ENCODE peak calls at places on chromosomes 1 and 21, in nine cellular contexts. V, Z, U, X, J, M, D, O and I are unnamed samples.
A peak's percentile ranks its signal among the peaks of the same experiment; 100 is the strongest.

GRCh38 chr1:83499998-83500397 is 498.9 kb downstream of the TTLL7 start:
- DNase-seq in V (no peak), Z (no peak), U (no peak), X (no peak), J (peak; percentile 49), M (no peak), D (no peak), O (no peak), I (no peak)

GRCh38 chr1:92298213-92298572 is 594 bp downstream of the GLMN start:
- DNase-seq in V (no peak), Z (no peak), U (no peak), X (no peak), J (no peak), M (no peak), D (no peak), O (no peak), I (no peak)

GRCh38 chr1:53726009-53726600 is 12.9 kb downstream of the GLIS1 start:
- DNase-seq in V (no peak), Z (no peak), U (no peak), X (no peak), J (no peak), M (no peak), D (no peak), O (no peak), I (no peak)

GRCh38 chr1:33863779-33864178 is at the start of gene HMGB4:
- DNase-seq in V (no peak), Z (no peak), U (no peak), X (no peak), J (no peak), M (no peak), D (no peak), O (no peak), I (no peak)

GRCh38 chr1:26336477-26337205 is 17.3 kb downstream of the CRYBG2 start:
- DNase-seq in V (peak; percentile 85), Z (no peak), U (no peak), X (peak; percentile 76), J (peak; percentile 81), M (no peak), D (no peak), O (no peak), I (no peak)

GRCh38 chr1:162878000-162878596 is 17.1 kb upstream of the CCDC190 start:
- DNase-seq in V (peak; percentile 80), Z (peak; percentile 80), U (peak; percentile 38), X (peak; percentile 52), J (no peak), M (no peak), D (peak; percentile 74), O (peak; percentile 47), I (no peak)

GRCh38 chr1:2046225-2046917 is 3.8 kb upstream of the PRKCZ start:
- DNase-seq in V (peak; percentile 56), Z (no peak), U (no peak), X (peak; percentile 74), J (peak; percentile 54), M (no peak), D (peak; percentile 18), O (no peak), I (no peak)

GRCh38 chr21:26835027-26835713 is 10.0 kb downstream of the ADAMTS1 start:
- DNase-seq in V (no peak), Z (peak; percentile 85), U (peak; percentile 71), X (peak; percentile 63), J (no peak), M (no peak), D (peak; percentile 84), O (no peak), I (peak; percentile 87)

GRCh38 chr1:232012773-232013386 is 386.3 kb downstream of the DISC1 start:
- DNase-seq in V (no peak), Z (peak; percentile 96), U (peak; percentile 63), X (no peak), J (no peak), M (peak; percentile 78), D (peak; percentile 90), O (no peak), I (no peak)

DNA sequence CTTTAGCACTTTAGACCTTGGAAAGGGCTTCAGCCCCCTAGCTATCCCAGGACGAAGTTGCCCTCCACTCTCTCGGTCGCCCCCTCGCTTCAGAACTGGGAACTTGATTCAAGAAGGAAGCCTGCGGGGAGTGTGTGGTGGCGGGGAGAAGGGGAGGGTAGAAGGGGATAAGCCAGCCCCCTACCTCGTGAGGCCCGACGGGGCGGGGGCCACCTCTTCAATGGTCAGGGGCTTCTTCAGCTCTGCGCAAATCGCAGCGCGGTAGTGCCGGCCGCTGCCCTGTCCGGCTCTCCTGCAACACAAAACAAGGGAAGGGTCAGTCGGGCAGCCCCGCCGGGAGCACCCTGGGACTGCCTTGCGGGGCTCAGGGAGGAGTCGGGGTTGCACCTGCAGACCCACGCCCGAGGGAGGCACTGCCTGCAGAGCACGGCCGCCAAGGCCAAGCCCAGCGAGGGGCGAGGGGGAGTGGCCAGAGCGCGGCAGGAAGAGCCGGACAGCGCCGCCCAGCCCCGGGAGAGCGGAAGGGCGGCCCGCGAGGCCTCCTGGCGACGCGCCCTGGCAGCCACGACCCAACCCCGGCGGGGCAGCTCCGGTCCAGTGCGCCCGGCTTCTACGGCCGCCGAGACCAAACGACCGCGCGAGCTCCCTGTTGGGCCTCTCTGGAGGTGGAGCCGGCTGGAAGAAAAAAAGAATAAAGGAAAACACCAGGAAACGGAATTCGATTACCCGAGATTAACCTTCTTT is 56.2 kb upstream of the RASAL2 start:
- DNase-seq in V (no peak), Z (peak; percentile 54), U (no peak), X (peak; percentile 75), J (peak; percentile 9), M (peak; percentile 75), D (peak; percentile 71), O (peak; percentile 74), I (no peak)
- H3K4me3 ChIP-seq in V (no peak overlapping the region), Z (peak overlapping the region; percentile 54), U (peak overlapping the region; percentile 65), X (peak overlapping the region; percentile 67), J (no peak overlapping the region), M (peak overlapping the region; percentile 69), D (peak overlapping the region; percentile 84), O (peak overlapping the region; percentile 71), I (peak overlapping the region; percentile 52)

GRCh38 chr1:236395780-236396664 is 1.9 kb downstream of the EDARADD start:
- DNase-seq in V (no peak), Z (no peak), U (no peak), X (no peak), J (no peak), M (no peak), D (no peak), O (no peak), I (no peak)
- H3K4me3 ChIP-seq in V (peak overlapping the region; percentile 92), Z (peak overlapping the region; percentile 14), U (peak overlapping the region; percentile 68), X (peak overlapping the region; percentile 95), J (peak overlapping the region; percentile 64), M (peak overlapping the region; percentile 70), D (peak overlapping the region; percentile 76), O (peak overlapping the region; percentile 54), I (peak overlapping the region; percentile 51)

GRCh38 chr1:146039844-146040194 is 18.3 kb upstream of the HJV start:
- DNase-seq in V (no peak), Z (no peak), U (no peak), X (peak; percentile 15), J (no peak), M (no peak), D (peak; percentile 14), O (no peak), I (no peak)
- H3K4me3 ChIP-seq in V (peak overlapping the region; percentile 6), Z (no peak overlapping the region), U (no peak overlapping the region), X (no peak overlapping the region), J (no peak overlapping the region), M (peak overlapping the region; percentile 62), D (peak overlapping the region; percentile 91), O (peak overlapping the region; percentile 72), I (no peak overlapping the region)

GRCh38 chr1:178565586-178565985 is 52.7 kb downstream of the TEX35 start:
- DNase-seq in V (no peak), Z (no peak), U (no peak), X (no peak), J (no peak), M (no peak), D (no peak), O (no peak), I (no peak)
- H3K4me3 ChIP-seq in V (no peak overlapping the region), Z (no peak overlapping the region), U (no peak overlapping the region), X (no peak overlapping the region), J (no peak overlapping the region), M (no peak overlapping the region), D (no peak overlapping the region), O (no peak overlapping the region), I (no peak overlapping the region)

GRCh38 chr1:206505702-206506375 is 1.5 kb upstream of the RASSF5 start:
- DNase-seq in V (no peak), Z (peak; percentile 54), U (peak; percentile 34), X (no peak), J (no peak), M (no peak), D (peak; percentile 47), O (no peak), I (no peak)
- H3K4me3 ChIP-seq in V (no peak overlapping the region), Z (no peak overlapping the region), U (no peak overlapping the region), X (no peak overlapping the region), J (peak overlapping the region; percentile 75), M (no peak overlapping the region), D (no peak overlapping the region), O (no peak overlapping the region), I (no peak overlapping the region)

DNA sequence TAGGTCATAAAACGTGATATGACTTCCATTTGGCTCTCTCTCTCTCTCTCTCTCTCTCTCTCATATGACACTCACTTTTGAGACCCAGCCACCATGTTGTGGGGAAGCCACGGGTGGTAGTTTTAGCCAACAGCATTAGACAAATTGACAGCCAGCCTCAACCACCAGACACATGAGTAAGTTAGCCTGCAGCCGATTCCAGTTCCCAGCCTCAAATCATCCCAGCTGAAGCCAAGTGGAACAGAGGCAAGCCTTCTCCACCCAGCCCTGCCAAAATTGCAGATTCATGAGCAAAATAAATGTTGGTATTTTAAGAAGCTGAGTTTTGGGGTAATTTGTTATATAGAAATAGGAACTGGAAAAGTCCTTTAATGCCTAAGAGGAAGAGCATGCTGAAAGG is 98.0 kb upstream of the DNAH14 start:
- DNase-seq in V (no peak), Z (no peak), U (no peak), X (no peak), J (no peak), M (no peak), D (no peak), O (no peak), I (no peak)
- H3K4me3 ChIP-seq in V (no peak overlapping the region), Z (no peak overlapping the region), U (no peak overlapping the region), X (no peak overlapping the region), J (no peak overlapping the region), M (no peak overlapping the region), D (no peak overlapping the region), O (no peak overlapping the region), I (no peak overlapping the region)

DNA sequence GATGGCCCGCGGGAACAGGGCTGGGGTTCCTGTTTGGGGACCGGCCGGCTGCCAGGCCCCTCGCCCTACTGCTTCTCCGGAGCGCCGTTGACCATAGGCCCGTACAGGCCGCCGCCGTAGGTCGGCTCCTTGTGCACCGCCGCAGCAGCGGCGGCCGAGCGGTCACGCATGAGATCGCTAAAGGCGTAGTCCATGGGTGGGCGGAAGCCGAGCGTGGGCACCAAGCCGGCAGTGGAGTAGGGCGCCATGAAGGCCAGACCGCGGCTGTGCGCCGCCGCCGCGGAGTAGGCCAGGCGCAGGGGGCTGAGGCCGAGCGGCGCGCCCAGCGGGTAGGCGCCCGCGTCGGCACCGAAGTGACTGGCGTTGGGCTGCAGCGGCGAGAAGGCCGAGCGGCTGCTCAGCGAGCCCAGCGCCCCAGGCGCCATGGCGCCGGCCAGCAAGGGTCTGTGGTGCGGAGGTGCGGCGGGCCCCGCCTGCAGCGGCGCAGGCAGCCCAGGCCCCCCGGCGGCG is 4.6 kb downstream of the DMRTA2 start:
- DNase-seq in V (no peak), Z (no peak), U (no peak), X (no peak), J (no peak), M (no peak), D (no peak), O (no peak), I (no peak)
- H3K4me3 ChIP-seq in V (peak overlapping the region; percentile 45), Z (no peak overlapping the region), U (no peak overlapping the region), X (peak overlapping the region; percentile 45), J (no peak overlapping the region), M (peak overlapping the region; percentile 41), D (peak overlapping the region; percentile 49), O (no peak overlapping the region), I (no peak overlapping the region)